ENCODE peak calls at places on chromosomes 2 and 18, in five cellular contexts. A, H, M, K and Z are unnamed samples.

GRCh38 chr2:30511122-30512083 is 64.4 kb downstream of the LCLAT1 start:
- DNase-seq in M (peak), A (no peak), K (no peak), H (peak), Z (no peak)

GRCh38 chr18:32175265-32175664 is 14.6 kb upstream of the MEP1B start:
- DNase-seq in A (no peak), K (no peak), M (peak), H (no peak), Z (no peak)

GRCh38 chr2:235255716-235256115 is 238.1 kb upstream of the AGAP1 start:
- DNase-seq in H (no peak), M (no peak), K (no peak), A (no peak), Z (no peak)

GRCh38 chr2:233444501-233444900 is 90.2 kb downstream of the DGKD start:
- DNase-seq in A (no peak), K (no peak), M (no peak), H (no peak), Z (no peak)

GRCh38 chr18:69838620-69839411 is 108.9 kb downstream of the CD226 start:
- DNase-seq in M (no peak), K (no peak), H (peak), A (no peak), Z (no peak)

GRCh38 chr2:41963661-41964525 is 83.9 kb upstream of the PKDCC start:
- DNase-seq in M (peak), A (no peak), H (peak), K (no peak), Z (no peak)

GRCh38 chr2:235394278-235394828 is 99.5 kb upstream of the AGAP1 start:
- DNase-seq in H (no peak), M (no peak), K (no peak), A (no peak), Z (no peak)

GRCh38 chr2:184598313-184599053 is at the start of gene ZNF804A:
- DNase-seq in A (no peak), K (peak), H (peak), M (peak), Z (no peak)